ENCODE peak calls at places on chromosomes 5 and 9, in four cellular contexts. One of them, this sample, is unnamed.

GRCh38 chr9:125654121-125654520 is 52.9 kb downstream of the MAPKAP1 start:
- DNase-seq in lower leg skin: no peak
- DNase-seq in COR-L47: no peak
- DNase-seq in CD4-positive, CD25-positive, alpha-beta regulatory T cell: no peak
- DNase-seq in this sample: no peak

GRCh38 chr9:79667716-79668458 is 96.1 kb downstream of the TLE4 start:
- DNase-seq in lower leg skin: no peak
- DNase-seq in COR-L47: peak
- DNase-seq in CD4-positive, CD25-positive, alpha-beta regulatory T cell: no peak
- DNase-seq in this sample: peak

GRCh38 chr9:95197692-95198271 is 119.7 kb downstream of the FANCC start:
- DNase-seq in lower leg skin: no peak
- DNase-seq in COR-L47: no peak
- DNase-seq in CD4-positive, CD25-positive, alpha-beta regulatory T cell: no peak
- DNase-seq in this sample: no peak

GRCh38 chr9:13443380-13444271 is 164.1 kb upstream of the MPDZ start:
- DNase-seq in lower leg skin: no peak
- DNase-seq in COR-L47: peak
- DNase-seq in CD4-positive, CD25-positive, alpha-beta regulatory T cell: no peak
- DNase-seq in this sample: no peak

GRCh38 chr9:97809666-97810344 is 43.2 kb upstream of the FOXE1 start:
- DNase-seq in lower leg skin: no peak
- DNase-seq in COR-L47: peak
- DNase-seq in CD4-positive, CD25-positive, alpha-beta regulatory T cell: no peak
- DNase-seq in this sample: no peak

GRCh38 chr9:93081081-93081529 is 14.9 kb upstream of the CARD19 start:
- DNase-seq in lower leg skin: peak
- DNase-seq in COR-L47: no peak
- DNase-seq in CD4-positive, CD25-positive, alpha-beta regulatory T cell: no peak
- DNase-seq in this sample: no peak

GRCh38 chr9:1154739-1155138 is 104.6 kb downstream of the DMRT2 start:
- DNase-seq in lower leg skin: no peak
- DNase-seq in COR-L47: no peak
- DNase-seq in CD4-positive, CD25-positive, alpha-beta regulatory T cell: no peak
- DNase-seq in this sample: no peak

GRCh38 chr5:40909723-40910122 is 426 bp downstream of the C7 start:
- DNase-seq in lower leg skin: no peak
- DNase-seq in COR-L47: no peak
- DNase-seq in CD4-positive, CD25-positive, alpha-beta regulatory T cell: no peak
- DNase-seq in this sample: no peak

GRCh38 chr5:81825237-81825636 is 74.3 kb upstream of the SSBP2 start:
- DNase-seq in lower leg skin: peak
- DNase-seq in COR-L47: peak
- DNase-seq in CD4-positive, CD25-positive, alpha-beta regulatory T cell: no peak
- DNase-seq in this sample: peak

This sample was measured in NCI-H2029.